ENCODE peak calls at places on chromosomes 2 and 18, in nine cellular contexts. V is CD8-positive, alpha-beta T cell; Z is PC-3; M is endodermal cell; R is CD4-positive, alpha-beta memory T cell; Q is ovary; A is aorta; L is PC-9; D is upper lobe of right lung. P is an unnamed sample.

GRCh38 chr18:21112543-21113105 is 1.0 kb upstream of the ROCK1 start:
- DNase-seq in V (no peak), Z (peak), M (no peak), R (no peak), Q (no peak), A (no peak), L (no peak), D (no peak), P (no peak)

GRCh38 chr2:3913252-3913651 is 209.9 kb downstream of the DCDC2C start:
- DNase-seq in V (no peak), Z (no peak), M (no peak), R (no peak), Q (no peak), A (no peak), L (no peak), D (no peak), P (no peak)

GRCh38 chr2:26644188-26644835 is 3.1 kb upstream of the CIB4 start:
- DNase-seq in V (no peak), Z (peak), M (peak), R (no peak), Q (no peak), A (no peak), L (no peak), D (no peak), P (no peak)

GRCh38 chr2:162153608-162154224 is 1.7 kb upstream of the GCG start:
- DNase-seq in V (peak), Z (peak), M (peak), R (peak), Q (no peak), A (no peak), L (peak), D (no peak), P (no peak)

GRCh38 chr2:47869859-47870258 is 36.4 kb downstream of the FBXO11 start:
- DNase-seq in V (no peak), Z (no peak), M (no peak), R (no peak), Q (no peak), A (no peak), L (no peak), D (no peak), P (no peak)

GRCh38 chr2:192197387-192197786 is 2.7 kb upstream of the TMEFF2 start:
- DNase-seq in V (no peak), Z (peak), M (no peak), R (no peak), Q (no peak), A (no peak), L (no peak), D (no peak), P (no peak)

GRCh38 chr2:177489719-177490301 is 97.2 kb downstream of the AGPS start:
- DNase-seq in V (no peak), Z (peak), M (no peak), R (no peak), Q (no peak), A (no peak), L (no peak), D (no peak), P (no peak)

GRCh38 chr2:144514731-144515424 is 5.0 kb downstream of the ZEB2 start:
- DNase-seq in V (no peak), Z (no peak), M (no peak), R (no peak), Q (peak), A (no peak), L (no peak), D (no peak), P (no peak)

GRCh38 chr2:88190808-88191721 is 20.9 kb downstream of the THNSL2 start:
- DNase-seq in V (no peak), Z (peak), M (peak), R (no peak), Q (no peak), A (no peak), L (peak), D (no peak), P (no peak)

GRCh38 chr2:188580738-188581137 is 289.1 kb downstream of the GULP1 start:
- DNase-seq in V (no peak), Z (no peak), M (no peak), R (no peak), Q (no peak), A (peak), L (no peak), D (no peak), P (no peak)

GRCh38 chr18:76821875-76822509 is 365 bp upstream of the ZNF236 start:
- DNase-seq in V (peak), Z (peak), M (peak), R (peak), Q (peak), A (peak), L (peak), D (peak), P (peak)

GRCh38 chr2:56325661-56326345 is 142.0 kb downstream of the CCDC85A start:
- DNase-seq in V (no peak), Z (no peak), M (no peak), R (no peak), Q (no peak), A (no peak), L (no peak), D (no peak), P (no peak)

GRCh38 chr2:28981620-28982371 is 698 bp downstream of the TOGARAM2 start:
- DNase-seq in V (no peak), Z (no peak), M (no peak), R (no peak), Q (no peak), A (no peak), L (no peak), D (no peak), P (no peak)

GRCh38 chr2:128441341-128442052 is 122.8 kb upstream of the HS6ST1 start:
- DNase-seq in V (no peak), Z (no peak), M (peak), R (no peak), Q (no peak), A (no peak), L (no peak), D (no peak), P (no peak)

GRCh38 chr2:232908695-232909094 is 38.6 kb downstream of the SNORC start:
- DNase-seq in V (no peak), Z (no peak), M (no peak), R (no peak), Q (no peak), A (no peak), L (no peak), D (no peak), P (no peak)

GRCh38 chr2:206062724-206063123 is 23.2 kb downstream of the INO80D start:
- DNase-seq in V (no peak), Z (no peak), M (no peak), R (no peak), Q (no peak), A (no peak), L (no peak), D (no peak), P (no peak)

GRCh38 chr2:182506606-182507005 is 79.8 kb upstream of the PDE1A start:
- DNase-seq in V (no peak), Z (no peak), M (no peak), R (no peak), Q (no peak), A (no peak), L (no peak), D (no peak), P (no peak)

GRCh38 chr2:64204006-64204632 is 59.9 kb upstream of the PELI1 start:
- DNase-seq in V (no peak), Z (no peak), M (no peak), R (no peak), Q (peak), A (peak), L (peak), D (peak), P (peak)

GRCh38 chr2:135829420-135829983 is 7.5 kb downstream of the LCT start:
- DNase-seq in V (no peak), Z (no peak), M (no peak), R (no peak), Q (no peak), A (no peak), L (no peak), D (no peak), P (no peak)

GRCh38 chr2:86518498-86518897 is 44.7 kb downstream of the CHMP3 start:
- DNase-seq in V (peak), Z (peak), M (peak), R (peak), Q (no peak), A (no peak), L (no peak), D (no peak), P (no peak)

GRCh38 chr2:207067476-207067875 is 98.3 kb downstream of the KLF7 start:
- DNase-seq in V (no peak), Z (no peak), M (no peak), R (no peak), Q (no peak), A (no peak), L (no peak), D (no peak), P (no peak)

GRCh38 chr2:191401287-191401686 is 156.1 kb downstream of the MYO1B start:
- DNase-seq in V (no peak), Z (no peak), M (no peak), R (no peak), Q (no peak), A (no peak), L (no peak), D (no peak), P (no peak)

GRCh38 chr2:159124441-159124911 is 156.0 kb downstream of the TANC1 start:
- DNase-seq in V (peak), Z (peak), M (no peak), R (no peak), Q (no peak), A (peak), L (peak), D (no peak), P (no peak)

DNA sequence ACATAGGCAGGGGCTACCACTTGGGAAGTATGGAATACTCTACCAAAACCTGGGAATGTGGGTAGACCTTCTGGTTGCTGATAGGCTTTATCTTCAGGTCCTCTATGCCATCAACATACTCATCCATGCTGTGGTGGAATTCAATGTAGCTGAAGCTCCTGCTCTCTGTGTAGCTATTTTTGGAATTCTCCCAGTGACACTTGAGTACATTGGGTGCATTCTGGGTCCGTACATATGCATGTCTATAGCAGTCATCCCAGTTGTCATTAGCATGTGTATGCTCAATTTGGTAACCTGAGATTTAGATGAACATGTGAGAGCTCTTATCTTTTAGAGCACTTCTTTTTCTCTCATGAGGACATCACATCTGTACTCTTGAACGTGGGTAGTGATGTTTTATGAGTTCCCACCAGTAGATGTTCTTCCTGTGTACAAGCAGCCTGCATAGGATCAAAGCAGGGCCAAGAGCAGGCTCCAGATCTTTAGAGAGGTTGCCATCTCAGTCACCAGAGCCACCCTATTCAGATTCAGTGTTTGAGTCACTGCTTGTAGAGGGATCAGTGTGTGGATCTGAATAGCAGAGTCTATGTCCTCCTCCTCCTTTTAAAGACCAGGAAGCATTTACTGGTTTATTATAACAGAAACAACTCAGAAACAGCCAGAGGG is 65.8 kb downstream of the MGAT5 start:
- DNase-seq in V (no peak), Z (no peak), M (no peak), R (no peak), Q (no peak), A (no peak), L (no peak), D (no peak), P (no peak)
- H3K4me3 ChIP-seq in V (no peak), Z (no peak), M (no peak), R (no peak), Q (no peak), A (no peak), L (no peak), D (no peak), P (no peak)

GRCh38 chr18:10989486-10989885 is 159.9 kb downstream of the PIEZO2 start:
- DNase-seq in V (no peak), Z (no peak), M (no peak), R (no peak), Q (no peak), A (no peak), L (no peak), D (no peak), P (no peak)
- H3K27ac ChIP-seq in V (no peak), Z (no peak), M (no peak), R (no peak), Q (no peak), A (no peak), L (no peak), D (no peak), P (no peak)

GRCh38 chr18:26863122-26863879 is 2.2 kb downstream of the AQP4 start:
- DNase-seq in V (no peak), Z (peak), M (peak), R (no peak), Q (peak), A (no peak), L (peak), D (peak), P (peak)
- H3K4me3 ChIP-seq in V (no peak), Z (peak), M (peak), R (no peak), Q (peak), A (no peak), L (peak), D (peak), P (peak)

GRCh38 chr2:213834331-213834730 is 550.1 kb downstream of the SPAG16 start:
- DNase-seq in V (no peak), Z (peak), M (no peak), R (no peak), Q (no peak), A (no peak), L (no peak), D (no peak), P (no peak)
- H3K27ac ChIP-seq in V (no peak), Z (peak), M (no peak), R (no peak), Q (no peak), A (no peak), L (no peak), D (no peak), P (no peak)

DNA sequence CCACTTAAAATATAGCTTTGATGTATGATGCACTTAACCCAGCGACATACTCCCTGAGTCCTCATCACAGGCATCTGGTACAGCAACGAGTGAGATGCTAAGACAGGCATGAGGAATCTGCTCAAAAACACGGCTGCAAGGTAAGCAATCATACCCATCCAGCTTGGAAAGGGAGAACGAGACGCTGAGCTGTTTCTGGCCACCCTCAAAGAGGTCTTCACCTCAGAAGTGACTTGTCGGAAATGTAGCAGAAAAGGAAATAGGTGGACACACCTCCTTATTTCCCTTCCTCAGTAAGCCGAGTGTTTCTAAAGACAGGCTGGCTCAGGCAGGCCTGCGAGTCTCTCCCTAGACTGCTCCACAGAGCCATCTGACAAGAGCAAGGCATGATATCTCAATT is 84.4 kb downstream of the UXS1 start:
- DNase-seq in V (no peak), Z (no peak), M (no peak), R (no peak), Q (no peak), A (no peak), L (no peak), D (no peak), P (no peak)
- H3K4me3 ChIP-seq in V (no peak), Z (no peak), M (no peak), R (no peak), Q (no peak), A (no peak), L (no peak), D (no peak), P (no peak)

DNA sequence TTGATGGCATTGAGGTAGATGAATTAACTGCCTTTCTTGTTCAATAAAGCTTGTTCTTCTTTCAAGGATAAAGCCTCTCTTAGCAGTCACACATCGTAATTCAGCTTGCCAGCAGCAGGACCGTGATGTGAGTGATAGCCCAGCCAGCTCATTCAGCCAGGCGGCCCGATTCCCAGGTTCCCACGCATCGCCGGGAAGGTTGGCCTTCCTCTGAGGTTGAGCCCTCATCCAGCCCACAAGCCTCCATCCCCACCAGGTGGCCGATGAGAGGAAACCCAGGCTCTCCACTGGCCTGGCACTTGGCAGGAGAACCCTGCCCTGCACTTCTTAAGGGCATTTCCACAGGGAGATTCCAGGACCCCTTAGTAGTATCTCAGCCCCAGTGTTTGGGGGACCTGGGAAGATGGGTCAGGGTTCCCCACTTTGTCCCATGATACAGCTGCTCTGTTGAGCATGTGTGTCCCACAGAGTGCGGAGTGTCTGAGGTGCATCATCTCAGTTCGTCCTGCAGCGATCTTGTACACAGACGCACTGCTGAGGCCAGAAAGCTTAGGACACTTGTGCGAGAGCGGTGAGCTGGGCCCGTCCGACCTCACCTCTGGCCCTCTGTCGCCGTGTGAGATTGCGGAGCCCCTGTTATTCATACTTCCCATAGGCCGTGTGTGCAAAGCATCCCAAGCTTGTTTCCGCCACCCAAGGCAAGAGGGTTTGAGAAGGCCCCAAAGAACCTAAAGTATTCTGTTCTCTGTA is 4.9 kb downstream of the AGAP1 start:
- DNase-seq in V (no peak), Z (peak), M (peak), R (no peak), Q (no peak), A (no peak), L (no peak), D (no peak), P (no peak)
- H3K27ac ChIP-seq in V (no peak), Z (no peak), M (no peak), R (no peak), Q (no peak), A (no peak), L (no peak), D (no peak), P (no peak)

GRCh38 chr2:112253261-112253807 is 1.5 kb downstream of the ZC3H8 start:
- DNase-seq in V (no peak), Z (no peak), M (no peak), R (no peak), Q (no peak), A (no peak), L (no peak), D (no peak), P (no peak)
- H3K4me3 ChIP-seq in V (no peak), Z (peak), M (no peak), R (no peak), Q (no peak), A (no peak), L (peak), D (no peak), P (no peak)

GRCh38 chr18:24293254-24293653 is 104.4 kb downstream of the OSBPL1A start:
- DNase-seq in V (no peak), Z (no peak), M (peak), R (no peak), Q (no peak), A (no peak), L (no peak), D (no peak), P (no peak)
- H3K27ac ChIP-seq in V (no peak), Z (no peak), M (no peak), R (no peak), Q (no peak), A (no peak), L (no peak), D (no peak), P (no peak)

GRCh38 chr2:172430027-172430426 is 2.6 kb downstream of the ITGA6 start:
- DNase-seq in V (no peak), Z (no peak), M (no peak), R (no peak), Q (no peak), A (no peak), L (no peak), D (no peak), P (no peak)

GRCh38 chr2:172429351-172429968 is 2.1 kb downstream of the ITGA6 start:
- DNase-seq in V (no peak), Z (peak), M (peak), R (no peak), Q (no peak), A (no peak), L (peak), D (no peak), P (no peak)

GRCh38 chr2:172431428-172431827 is 4.0 kb downstream of the ITGA6 start:
- DNase-seq in V (no peak), Z (no peak), M (no peak), R (no peak), Q (no peak), A (peak), L (no peak), D (peak), P (peak)

GRCh38 chr2:172431993-172432392 is 4.6 kb downstream of the ITGA6 start:
- DNase-seq in V (no peak), Z (no peak), M (no peak), R (no peak), Q (no peak), A (no peak), L (no peak), D (no peak), P (no peak)

GRCh38 chr2:172430671-172431070 is 3.3 kb downstream of the ITGA6 start:
- DNase-seq in V (no peak), Z (peak), M (no peak), R (no peak), Q (no peak), A (no peak), L (no peak), D (no peak), P (no peak)
- H3K4me3 ChIP-seq in V (peak), Z (peak), M (no peak), R (no peak), Q (no peak), A (no peak), L (peak), D (peak), P (peak)

DNA sequence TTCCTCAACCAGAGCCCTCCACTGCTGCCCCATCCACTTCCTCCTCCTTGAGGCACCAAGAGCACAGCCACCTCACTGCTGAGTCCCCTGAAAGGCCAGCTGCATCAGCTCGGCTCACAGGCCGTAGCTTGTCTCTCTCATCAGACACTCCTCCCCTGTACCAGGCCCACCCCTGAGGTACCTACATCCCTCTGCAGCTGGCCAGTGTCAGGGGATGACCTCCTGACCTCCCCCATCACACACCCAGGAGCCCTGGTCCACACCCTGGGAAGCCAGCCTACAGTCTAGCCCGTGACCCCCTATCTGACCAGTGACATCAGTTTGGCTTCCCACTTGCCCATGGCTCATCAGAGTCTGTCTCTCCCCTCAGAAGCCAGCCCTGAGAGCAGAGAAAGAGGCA is 205.6 kb downstream of the TNS1 start:
- DNase-seq in V (no peak), Z (no peak), M (no peak), R (no peak), Q (peak), A (no peak), L (no peak), D (no peak), P (no peak)
- H3K27ac ChIP-seq in V (no peak), Z (no peak), M (no peak), R (no peak), Q (peak), A (peak), L (no peak), D (peak), P (no peak)